ENCODE peak calls at places on chromosomes 16 and 17, in seven cellular contexts. K, S, O, Z, A, H and U are unnamed samples.
A peak's percentile ranks its signal among the peaks of the same experiment; 100 is the strongest.

GRCh38 chr16:4767872-4768548 is 1.0 kb upstream of the ZNF500 start:
- DNase-seq in K (no peak), S (peak; percentile 33), O (no peak), Z (no peak), A (peak; percentile 38), H (peak; percentile 48), U (no peak)

GRCh38 chr17:17419621-17420020 is 57.2 kb upstream of the MED9 start:
- DNase-seq in K (no peak), S (no peak), O (peak; percentile 67), Z (no peak), A (no peak), H (no peak), U (no peak)

GRCh38 chr17:67322039-67322787 is 44.2 kb downstream of the PSMD12 start:
- DNase-seq in K (no peak), S (no peak), O (no peak), Z (peak; percentile 33), A (no peak), H (no peak), U (no peak)

GRCh38 chr16:2710711-2711231 is 9.3 kb downstream of the PRSS27 start:
- DNase-seq in K (no peak), S (no peak), O (no peak), Z (no peak), A (no peak), H (no peak), U (no peak)

GRCh38 chr17:65771704-65772103 is 210.3 kb upstream of the AXIN2 start:
- DNase-seq in K (no peak), S (no peak), O (no peak), Z (no peak), A (no peak), H (no peak), U (no peak)

GRCh38 chr16:53282975-53283946 is 151.0 kb upstream of the RBL2 start:
- DNase-seq in K (no peak), S (no peak), O (no peak), Z (peak; percentile 51), A (no peak), H (no peak), U (no peak)

GRCh38 chr16:50602531-50603205 is 54.5 kb downstream of the NKD1 start:
- DNase-seq in K (peak; percentile 80), S (no peak), O (no peak), Z (peak; percentile 33), A (no peak), H (no peak), U (no peak)

GRCh38 chr16:9703731-9704130 is 478.5 kb downstream of the GRIN2A start:
- DNase-seq in K (no peak), S (no peak), O (no peak), Z (no peak), A (no peak), H (no peak), U (no peak)

GRCh38 chr17:68709995-68710780 is 109.0 kb upstream of the FAM20A start:
- DNase-seq in K (no peak), S (no peak), O (no peak), Z (no peak), A (no peak), H (no peak), U (no peak)

GRCh38 chr17:49013311-49014205 is 16.4 kb downstream of the IGF2BP1 start:
- DNase-seq in K (no peak), S (no peak), O (no peak), Z (no peak), A (no peak), H (no peak), U (no peak)
- H3K4me3 ChIP-seq in K (no peak overlapping the region), S (no peak overlapping the region), O (no peak overlapping the region), Z (no peak overlapping the region), A (peak overlapping the region; percentile 9), H (no peak overlapping the region), U (no peak overlapping the region)

DNA sequence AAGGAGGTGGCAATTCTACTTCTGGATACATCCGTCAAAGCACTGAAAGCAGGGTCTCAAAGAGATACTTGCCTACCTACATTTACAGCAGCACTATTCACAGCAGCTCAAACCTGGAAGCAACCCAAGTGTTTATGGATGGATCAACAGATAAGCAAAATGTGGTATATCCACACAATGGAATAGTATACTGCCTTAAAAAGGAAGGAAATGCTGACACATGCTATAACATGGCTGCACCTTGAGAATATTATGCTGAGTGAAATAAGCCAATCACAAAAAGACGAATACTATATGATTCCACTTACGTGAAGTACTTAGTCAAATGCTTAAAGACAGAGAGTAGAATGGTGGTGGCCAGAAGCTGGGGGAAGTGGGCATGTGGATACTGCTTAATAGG is 336.2 kb downstream of the SLC39A11 start:
- DNase-seq in K (no peak), S (no peak), O (no peak), Z (no peak), A (no peak), H (no peak), U (no peak)
- H3K27ac ChIP-seq in K (no peak overlapping the region), S (no peak overlapping the region), O (no peak overlapping the region), Z (no peak overlapping the region), A (no peak overlapping the region), H (no peak overlapping the region), U (no peak overlapping the region)

DNA sequence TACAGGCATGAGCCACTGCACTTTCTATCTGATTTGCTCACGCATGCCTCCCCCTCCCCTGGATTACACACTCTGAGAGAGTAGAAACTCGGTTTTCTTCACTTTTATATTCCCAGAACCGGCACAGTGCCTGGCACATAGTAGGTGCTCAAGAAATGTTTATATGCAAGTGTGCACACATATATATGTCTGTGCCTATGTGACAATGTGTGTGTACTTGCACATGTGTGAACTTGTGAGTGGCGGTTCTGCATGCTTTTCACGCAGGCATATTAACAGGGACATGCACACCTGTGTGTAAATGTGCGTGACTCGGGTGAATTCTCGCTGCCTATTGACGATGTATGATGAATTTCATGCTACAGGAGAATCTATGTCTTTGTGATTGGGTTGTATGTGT is 22.1 kb upstream of the IL21R start:
- DNase-seq in K (no peak), S (no peak), O (no peak), Z (no peak), A (no peak), H (peak; percentile 3), U (no peak)
- H3K4me1 ChIP-seq in K (no peaks in the 10 kb centered on the region), S (no peaks in the 10 kb centered on the region), O (no peaks in the 10 kb centered on the region), Z (no peaks in the 10 kb centered on the region), A (no peaks in the 10 kb centered on the region), H (no peaks in the 10 kb centered on the region), U (no peaks in the 10 kb centered on the region)

GRCh38 chr17:75875182-75875939 is 3.0 kb downstream of the TRIM47 start:
- DNase-seq in K (no peak), S (peak; percentile 78), O (peak; percentile 62), Z (no peak), A (peak; percentile 68), H (no peak), U (no peak)
- H3K4me3 ChIP-seq in K (no peak overlapping the region), S (no peak overlapping the region), O (peak overlapping the region; percentile 77), Z (no peak overlapping the region), A (peak overlapping the region; percentile 71), H (peak overlapping the region; percentile 95), U (peak overlapping the region; percentile 77)

DNA sequence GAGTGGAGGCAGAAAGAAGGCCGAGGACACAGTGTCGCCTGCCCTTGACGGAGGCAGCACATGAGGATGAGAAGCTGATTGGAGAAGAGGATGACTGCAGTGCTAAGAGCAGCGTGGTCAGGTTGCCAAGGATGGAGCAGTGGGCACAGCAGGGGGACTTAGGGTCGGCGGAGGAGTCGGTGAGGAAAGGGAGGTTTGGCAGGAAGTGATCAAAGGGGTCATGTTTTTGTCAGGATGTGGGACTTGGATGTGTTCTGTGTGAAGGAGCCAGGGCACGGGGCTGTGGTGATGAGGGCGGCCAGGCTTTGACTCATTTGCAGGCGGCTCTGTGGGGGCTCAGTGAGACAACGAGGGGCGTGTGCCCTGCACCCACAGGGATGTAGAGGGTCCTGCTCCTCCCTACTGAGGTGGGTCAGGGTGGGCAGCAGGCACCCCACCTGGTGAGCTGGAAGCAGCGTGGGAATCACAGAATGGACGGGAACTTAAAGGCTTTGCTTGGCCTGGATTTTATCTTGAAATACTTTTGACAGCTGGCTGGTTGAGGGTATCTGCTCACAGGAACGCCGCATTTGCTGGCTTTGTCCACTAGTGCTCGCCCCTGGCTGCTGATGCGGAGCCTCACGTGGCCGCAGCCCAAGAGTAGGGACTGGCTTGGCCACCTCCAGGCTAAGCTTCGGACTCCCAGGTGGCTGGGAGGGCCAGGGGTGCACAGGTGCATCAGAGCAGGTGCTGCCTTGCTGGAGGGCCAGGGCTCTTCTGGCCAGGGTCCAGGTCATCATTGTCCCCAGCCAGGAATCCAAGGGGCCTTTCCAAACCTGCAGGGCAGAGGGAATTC is 6.0 kb downstream of the MPG start:
- DNase-seq in K (no peak), S (no peak), O (peak; percentile 60), Z (no peak), A (no peak), H (no peak), U (no peak)
- H3K27ac ChIP-seq in K (peak overlapping the region; percentile 11), S (no peak overlapping the region), O (peak overlapping the region; percentile 72), Z (peak overlapping the region; percentile 16), A (peak overlapping the region; percentile 60), H (peak overlapping the region; percentile 59), U (peak overlapping the region; percentile 75)

GRCh38 chr16:89338863-89339262 is 121.4 kb downstream of the ZNF778 start:
- DNase-seq in K (no peak), S (no peak), O (no peak), Z (peak; percentile 84), A (no peak), H (no peak), U (no peak)

GRCh38 chr16:89341274-89341673 is 123.8 kb downstream of the ZNF778 start:
- DNase-seq in K (no peak), S (no peak), O (no peak), Z (no peak), A (no peak), H (no peak), U (no peak)

GRCh38 chr16:89335803-89336485 is 118.4 kb downstream of the ZNF778 start:
- DNase-seq in K (no peak), S (no peak), O (no peak), Z (no peak), A (no peak), H (no peak), U (no peak)

GRCh38 chr16:89334988-89335802 is 117.7 kb downstream of the ZNF778 start:
- DNase-seq in K (no peak), S (no peak), O (no peak), Z (no peak), A (no peak), H (no peak), U (peak; percentile 59)

DNA sequence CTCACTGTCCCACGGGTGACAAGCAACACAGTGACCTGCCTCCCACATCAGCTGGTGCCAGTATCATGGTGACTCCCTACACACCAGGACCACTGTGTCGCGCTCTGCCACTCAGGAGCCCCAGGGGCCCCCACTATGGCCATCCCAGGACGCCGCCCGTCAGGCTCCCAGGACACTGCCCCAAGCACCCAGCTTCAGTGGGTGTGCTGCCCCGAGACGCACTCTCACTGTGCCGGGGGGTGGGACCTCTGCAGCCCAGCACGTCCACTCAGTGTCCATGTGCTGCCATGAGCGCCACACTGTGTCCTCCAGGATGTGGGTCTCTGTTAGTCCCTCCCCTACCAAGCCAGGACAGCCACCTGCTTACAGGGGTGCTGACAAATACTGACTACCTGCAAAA is 120.5 kb downstream of the ZNF778 start:
- DNase-seq in K (no peak), S (no peak), O (no peak), Z (no peak), A (no peak), H (no peak), U (no peak)
- H3K4me1 ChIP-seq in K (no peaks in the 10 kb centered on the region), S (peaks cover 8% of the 10 kb centered on the region), O (peaks cover 57% of the 10 kb centered on the region), Z (peaks cover 3% of the 10 kb centered on the region), A (peaks cover 21% of the 10 kb centered on the region), H (peaks cover 52% of the 10 kb centered on the region), U (peaks cover 79% of the 10 kb centered on the region)

GRCh38 chr17:32159586-32160438 is 17.5 kb downstream of the RHOT1 start:
- DNase-seq in K (no peak), S (no peak), O (no peak), Z (no peak), A (no peak), H (no peak), U (no peak)
- H3K4me3 ChIP-seq in K (no peak overlapping the region), S (no peak overlapping the region), O (no peak overlapping the region), Z (no peak overlapping the region), A (no peak overlapping the region), H (no peak overlapping the region), U (no peak overlapping the region)